ENCODE peak calls at places on chromosomes 1 and 21, in four cellular contexts. K, J, L and Y are unnamed samples.

GRCh38 chr1:89980605-89981004 is 14.3 kb upstream of the ZNF326 start:
- DNase-seq in K (no peak), L (no peak), J (no peak), Y (no peak)

GRCh38 chr1:247111259-247111635 is 7.1 kb upstream of the ZNF669 start:
- DNase-seq in J (no peak), K (no peak), L (peak; percentile 68), Y (no peak)

GRCh38 chr1:200260587-200261335 is 149.1 kb downstream of the ZNF281 start:
- DNase-seq in J (no peak), L (no peak), K (peak; percentile 36), Y (no peak)

GRCh38 chr1:46248122-46248920 is 758 bp downstream of the RAD54L start:
- DNase-seq in K (peak; percentile 62), L (peak; percentile 73), J (no peak), Y (no peak)

GRCh38 chr1:29245876-29246275 is 9.6 kb downstream of the PTPRU start:
- DNase-seq in K (peak; percentile 51), L (no peak), J (no peak), Y (no peak)

GRCh38 chr21:32520885-32521735 is 64.2 kb downstream of the TCP10L start:
- DNase-seq in K (no peak), L (no peak), J (no peak), Y (no peak)

GRCh38 chr1:181855380-181855779 is 206.1 kb downstream of the ZNF648 start:
- DNase-seq in K (peak; percentile 6), L (no peak), J (no peak), Y (no peak)

GRCh38 chr1:18282851-18283600 is 175.4 kb downstream of the IGSF21 start:
- DNase-seq in K (no peak), J (no peak), L (no peak), Y (peak; percentile 34)

GRCh38 chr1:54945393-54945936 is 35.0 kb upstream of the TMEM61 start:
- DNase-seq in J (no peak), K (no peak), L (no peak), Y (no peak)

GRCh38 chr1:168348146-168348709 is 67.6 kb downstream of the TBX19 start:
- DNase-seq in L (no peak), K (no peak), J (no peak), Y (no peak)

GRCh38 chr1:29709711-29710169 is 473.4 kb downstream of the PTPRU start:
- DNase-seq in K (no peak), L (no peak), J (no peak), Y (no peak)

GRCh38 chr1:74652711-74653131 is 20.9 kb downstream of the ERICH3 start:
- DNase-seq in J (no peak), L (no peak), K (no peak), Y (peak; percentile 83)

GRCh38 chr1:201537966-201538617 is 835 bp upstream of the NAV1 start:
- DNase-seq in L (no peak), K (no peak), J (no peak), Y (no peak)

GRCh38 chr1:160277987-160278386 is 6.9 kb downstream of the PEX19 start:
- DNase-seq in K (no peak), J (no peak), L (no peak), Y (no peak)

GRCh38 chr1:153443486-153443885 is 17.0 kb downstream of the S100A7 start:
- DNase-seq in L (no peak), K (no peak), J (no peak), Y (no peak)

GRCh38 chr1:197915797-197916686 is 1.1 kb upstream of the LHX9 start:
- DNase-seq in J (no peak), L (peak; percentile 48), K (peak; percentile 67), Y (no peak)

GRCh38 chr1:63662846-63663245 is 69.6 kb downstream of the PGM1 start:
- DNase-seq in K (no peak), J (peak; percentile 62), L (no peak), Y (no peak)

GRCh38 chr1:178946855-178947687 is 76.2 kb upstream of the ANGPTL1 start:
- DNase-seq in J (no peak), L (no peak), K (peak; percentile 38), Y (no peak)

GRCh38 chr1:170617595-170618215 is 46.2 kb upstream of the PRRX1 start:
- DNase-seq in K (no peak), L (no peak), J (no peak), Y (no peak)

GRCh38 chr1:166165661-166166399 is 971 bp downstream of the FAM78B start:
- DNase-seq in K (no peak), L (no peak), J (no peak), Y (no peak)

GRCh38 chr1:17725084-17725718 is 29.9 kb upstream of the ACTL8 start:
- DNase-seq in K (no peak), J (no peak), L (no peak), Y (no peak)

GRCh38 chr1:178241057-178241456 is 147.2 kb downstream of the RASAL2 start:
- DNase-seq in J (no peak), K (no peak), L (no peak), Y (no peak)

GRCh38 chr1:16026723-16027484 is 5.1 kb downstream of the CLCNKA start:
- DNase-seq in J (peak; percentile 87), L (peak; percentile 88), K (no peak), Y (no peak)

GRCh38 chr1:174659823-174660222 is 212.1 kb downstream of the GPR52 start:
- DNase-seq in J (no peak), L (no peak), K (peak; percentile 4), Y (no peak)

GRCh38 chr1:22930235-22930912 is 42.3 kb downstream of the LACTBL1 start:
- DNase-seq in L (peak; percentile 91), K (peak; percentile 29), J (peak; percentile 44), Y (no peak)

GRCh38 chr21:16117851-16118592 is 388.2 kb downstream of the USP25 start:
- DNase-seq in K (no peak), L (no peak), J (no peak), Y (no peak)

GRCh38 chr1:110896090-110896489 is 23.1 kb downstream of the CD53 start:
- DNase-seq in J (no peak), L (no peak), K (no peak), Y (no peak)

GRCh38 chr1:45958317-45958716 is 154.9 kb downstream of the MAST2 start:
- DNase-seq in J (no peak), K (no peak), L (no peak), Y (no peak)

GRCh38 chr1:21919520-21919919 is 17.6 kb downstream of the HSPG2 start:
- DNase-seq in K (no peak), L (no peak), J (no peak), Y (no peak)

GRCh38 chr1:4210043-4210442 is 310.0 kb upstream of the C1orf174 start:
- DNase-seq in J (no peak), L (no peak), K (no peak), Y (no peak)

GRCh38 chr1:147560756-147561472 is 19.6 kb downstream of the BCL9 start:
- DNase-seq in K (no peak), J (no peak), L (no peak), Y (no peak)

GRCh38 chr1:151713874-151714273 is 2.7 kb downstream of the CELF3 start:
- DNase-seq in J (no peak), L (no peak), K (no peak), Y (no peak)

GRCh38 chr21:21682172-21682571 is 684.0 kb downstream of the NCAM2 start:
- DNase-seq in K (no peak), J (no peak), L (no peak), Y (no peak)

GRCh38 chr1:89635825-89636815 is 3.2 kb downstream of the LRRC8C start:
- DNase-seq in L (no peak), K (no peak), J (no peak), Y (no peak)

GRCh38 chr21:33058468-33059318 is 11.2 kb upstream of the OLIG1 start:
- DNase-seq in J (no peak), L (no peak), K (no peak), Y (no peak)

GRCh38 chr1:53196485-53197271 is at the start of gene CPT2:
- DNase-seq in L (peak; percentile 100), K (peak; percentile 79), J (peak; percentile 84), Y (peak; percentile 48)

GRCh38 chr1:58818075-58818474 is 34.2 kb upstream of the JUN start:
- DNase-seq in J (no peak), K (no peak), L (no peak), Y (no peak)

GRCh38 chr1:64765826-64766225 is 21.0 kb downstream of the RAVER2 start:
- DNase-seq in J (no peak), K (no peak), L (peak; percentile 11), Y (no peak)

GRCh38 chr1:44832068-44832700 is 10.9 kb downstream of the PTCH2 start:
- DNase-seq in J (no peak), K (no peak), L (no peak), Y (no peak)

GRCh38 chr1:219702551-219703215 is 89.8 kb upstream of the ZC3H11B start:
- DNase-seq in L (no peak), J (no peak), K (no peak), Y (no peak)

GRCh38 chr1:219703240-219703639 is 90.3 kb upstream of the ZC3H11B start:
- DNase-seq in K (no peak), J (no peak), L (no peak), Y (no peak)

GRCh38 chr1:219697667-219698066 is 84.8 kb upstream of the ZC3H11B start:
- DNase-seq in J (no peak), L (no peak), K (no peak), Y (no peak)

GRCh38 chr1:219701453-219701852 is 88.5 kb upstream of the ZC3H11B start:
- DNase-seq in K (no peak), J (no peak), L (no peak), Y (no peak)

GRCh38 chr1:219699870-219700269 is 87.0 kb upstream of the ZC3H11B start:
- DNase-seq in K (no peak), J (no peak), L (no peak), Y (no peak)
- TF ChIP-seq CBX5 in K (no peak), J (no peak), L (no peak), Y (no peak)

GRCh38 chr1:76726251-76726650 is 141.0 kb upstream of the ST6GALNAC5 start:
- DNase-seq in K (no peak), L (no peak), J (no peak), Y (no peak)
- TF ChIP-seq CBX5 in K (no peak), L (no peak), J (no peak), Y (no peak)

DNA sequence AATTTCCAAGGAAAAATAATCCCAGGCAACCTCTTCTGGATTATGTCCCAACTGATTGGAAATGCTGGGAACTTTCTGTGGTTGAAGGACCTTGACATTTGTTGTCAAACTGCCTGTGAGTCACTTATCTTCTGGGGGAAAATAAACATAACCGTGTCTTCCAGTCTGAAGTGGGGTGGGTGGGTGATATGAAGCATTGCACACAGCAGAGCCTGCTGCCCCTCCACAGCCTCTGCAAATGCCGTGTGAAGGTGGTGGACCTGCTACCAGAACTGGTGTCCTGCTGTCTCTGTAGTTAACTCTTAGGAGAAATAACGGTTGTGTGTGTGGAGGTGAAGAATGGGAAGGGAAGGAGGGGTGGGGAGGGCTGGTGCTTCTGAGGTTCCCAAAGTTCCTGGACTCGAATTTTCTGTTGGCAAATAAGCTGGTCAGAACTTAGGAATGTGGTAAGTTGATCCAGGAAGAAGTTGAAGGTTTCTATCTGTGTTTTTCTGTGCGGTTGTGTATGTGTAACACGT is 23.2 kb downstream of the GALNT2 start:
- DNase-seq in L (no peak), J (no peak), K (peak; percentile 53), Y (no peak)
- TF ChIP-seq CBX5 in L (no peak), J (no peak), K (no peak), Y (no peak)

GRCh38 chr1:234621657-234622335 is 11.8 kb upstream of the IRF2BP2 start:
- DNase-seq in K (no peak), L (no peak), J (no peak), Y (no peak)
- TF ChIP-seq CBX5 in K (no peak), L (no peak), J (no peak), Y (no peak)